ENCODE peak calls at places on chromosomes 11 and 22, in nine cellular contexts. F, G, A, Y, U, P, K, H and Q are unnamed samples. For H3K27me3, the result is how much of the 10 kb centered on the place peaks cover.

GRCh38 chr11:119671561-119672015 is 57.4 kb downstream of the NECTIN1 start:
- DNase-seq in P (peak), Y (no peak), U (no peak), K (no peak), F (no peak), H (peak), G (peak), A (no peak), Q (no peak)

GRCh38 chr11:67648796-67649613 is 1.5 kb downstream of the ACY3 start:
- DNase-seq in U (peak), F (no peak), H (no peak), A (no peak), K (no peak), P (no peak), G (no peak), Y (peak), Q (no peak)

GRCh38 chr11:67276821-67277230 is 10.6 kb downstream of the GRK2 start:
- DNase-seq in P (peak), A (peak), F (peak), K (no peak), Y (peak), G (peak), U (peak), H (no peak), Q (no peak)

GRCh38 chr11:1041936-1042608 is 5.6 kb upstream of the MUC6 start:
- DNase-seq in K (no peak), G (peak), U (no peak), P (no peak), H (no peak), F (no peak), Y (peak), A (no peak), Q (no peak)

GRCh38 chr22:35684270-35684700 is 33.4 kb upstream of the APOL5 start:
- DNase-seq in K (no peak), U (no peak), G (no peak), H (peak), F (no peak), Y (no peak), P (peak), A (no peak), Q (peak)

GRCh38 chr22:29650370-29650769 is 46.9 kb downstream of the NF2 start:
- DNase-seq in F (no peak), K (no peak), H (no peak), Y (no peak), U (no peak), P (no peak), G (no peak), A (no peak), Q (no peak)

GRCh38 chr11:72766152-72766902 is 14.1 kb upstream of the ARAP1 start:
- DNase-seq in A (no peak), G (no peak), F (no peak), P (no peak), H (no peak), K (no peak), Y (no peak), U (no peak), Q (no peak)

GRCh38 chr11:62752994-62753735 is 795 bp downstream of the ZBTB3 start:
- DNase-seq in H (no peak), G (peak), P (no peak), Y (no peak), A (no peak), F (no peak), U (peak), K (no peak), Q (no peak)

GRCh38 chr11:12091957-12092558 is 18.3 kb upstream of the MICAL2 start:
- DNase-seq in Y (no peak), F (no peak), A (no peak), H (no peak), P (no peak), U (no peak), G (no peak), K (no peak), Q (no peak)

GRCh38 chr22:28736296-28737155 is 5.1 kb downstream of the CHEK2 start:
- DNase-seq in P (no peak), H (no peak), K (no peak), F (no peak), A (no peak), G (no peak), U (no peak), Y (no peak), Q (no peak)

GRCh38 chr11:36088234-36088975 is 144.5 kb downstream of the LDLRAD3 start:
- DNase-seq in U (no peak), F (no peak), P (peak), A (no peak), H (no peak), Y (no peak), K (no peak), G (no peak), Q (peak)

GRCh38 chr11:118415051-118415738 is 13.8 kb downstream of the ATP5MG start:
- DNase-seq in P (no peak), G (no peak), Y (no peak), H (no peak), A (no peak), F (no peak), U (no peak), K (no peak), Q (no peak)

GRCh38 chr11:119791701-119792151 is 62.7 kb upstream of the NECTIN1 start:
- DNase-seq in P (no peak), F (no peak), G (no peak), K (no peak), A (peak), H (peak), Y (peak), U (peak), Q (peak)

GRCh38 chr11:118623291-118623655 is 15.9 kb downstream of the PHLDB1 start:
- DNase-seq in G (peak), Y (no peak), A (peak), H (no peak), K (peak), U (no peak), F (no peak), P (no peak), Q (peak)

GRCh38 chr22:23774114-23774921 is 1.7 kb downstream of the MMP11 start:
- DNase-seq in U (no peak), Y (no peak), F (no peak), H (no peak), P (no peak), G (no peak), A (no peak), K (no peak), Q (no peak)

GRCh38 chr22:29316429-29316828 is 932 bp upstream of the RASL10A start:
- DNase-seq in Y (no peak), P (no peak), F (no peak), U (no peak), H (no peak), A (no peak), G (no peak), K (no peak), Q (no peak)

GRCh38 chr22:20437253-20438065 is at the start of gene SCARF2:
- DNase-seq in Y (peak), G (peak), A (peak), K (no peak), F (no peak), U (peak), P (peak), H (no peak), Q (peak)

DNA sequence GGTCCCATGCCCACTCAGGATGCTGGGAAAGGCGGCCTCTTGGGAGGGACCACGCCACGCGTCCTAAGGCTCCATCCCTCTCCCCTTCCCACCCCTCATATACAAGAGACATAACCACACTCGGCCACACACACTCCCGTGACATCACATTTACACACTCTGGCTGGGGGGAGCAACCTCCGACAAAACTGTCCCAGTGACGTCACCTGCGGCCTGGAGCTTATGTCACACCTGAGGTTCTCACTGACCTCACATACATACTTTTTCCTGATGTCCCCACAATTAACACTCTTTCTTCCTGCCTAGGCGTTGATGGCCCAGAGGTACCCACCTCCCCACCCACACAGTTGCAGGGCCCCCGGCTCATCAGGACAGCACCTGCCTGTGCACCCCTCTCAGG is 1.9 kb downstream of the ELFN2 start:
- DNase-seq in H (no peak), K (no peak), G (no peak), P (no peak), A (no peak), Y (no peak), U (no peak), F (no peak), Q (no peak)
- H3K27me3 ChIP-seq in H (under half), K (under half), G (under half), P (under half), A (half or more), Y (under half), U (half or more), F (under half), Q (half or more)

GRCh38 chr11:90133560-90134145 is 810 bp upstream of the NAALAD2 start:
- DNase-seq in P (no peak), G (no peak), K (no peak), Y (no peak), F (no peak), A (no peak), H (no peak), U (no peak), Q (no peak)
- H3K4me3 ChIP-seq in P (peak), G (peak), K (peak), Y (no peak), F (no peak), A (no peak), H (peak), U (peak), Q (peak)

GRCh38 chr11:114232400-114233070 is 63.7 kb upstream of the NNMT start:
- DNase-seq in A (no peak), F (no peak), P (no peak), H (no peak), U (no peak), Y (no peak), G (no peak), K (no peak), Q (no peak)
- H3K27me3 ChIP-seq in A (under half), F (under half), P (under half), H (under half), U (under half), Y (under half), G (under half), K (under half), Q (under half)

GRCh38 chr11:108985611-108986279 is 320.9 kb downstream of the DDX10 start:
- DNase-seq in K (no peak), U (no peak), F (no peak), G (no peak), Y (no peak), P (peak), H (peak), A (peak), Q (peak)
- H3K4me3 ChIP-seq in K (no peak), U (no peak), F (no peak), G (no peak), Y (no peak), P (no peak), H (no peak), A (no peak), Q (no peak)

DNA sequence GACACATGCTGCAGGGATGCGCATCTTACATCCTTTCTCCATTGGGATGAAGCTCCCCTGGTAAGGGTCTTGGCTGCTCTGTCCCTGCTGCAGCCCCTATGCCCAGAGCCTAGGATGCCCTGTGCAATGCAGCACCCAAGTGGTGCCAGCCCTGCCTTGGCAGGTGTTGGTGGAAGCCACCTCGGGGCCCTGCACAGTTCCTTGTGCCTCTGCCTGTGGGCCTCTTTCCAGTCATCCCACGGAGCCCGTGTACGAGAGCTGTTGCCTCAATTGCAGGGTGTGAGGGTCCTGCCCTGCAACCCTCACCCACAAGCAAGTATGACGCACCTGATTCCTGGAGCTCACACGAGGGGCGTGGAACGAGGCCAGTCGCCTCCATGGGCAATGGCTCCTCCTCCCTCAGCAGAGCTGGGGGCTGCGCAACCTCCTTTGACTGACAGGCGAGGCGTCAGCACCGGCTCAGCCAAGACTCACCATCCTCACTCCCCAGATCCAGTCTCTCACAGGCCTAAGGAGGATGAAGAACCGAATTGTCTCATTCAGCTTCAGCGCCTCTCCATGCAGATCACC is 719.6 kb downstream of the BRD1 start:
- DNase-seq in G (no peak), A (no peak), F (no peak), K (no peak), P (no peak), U (no peak), Y (no peak), H (no peak), Q (no peak)
- H3K27me3 ChIP-seq in G (under half), A (under half), F (under half), K (under half), P (under half), U (half or more), Y (under half), H (under half), Q (half or more)

GRCh38 chr11:69817265-69818236 is 1.7 kb downstream of the FGF3 start:
- DNase-seq in K (no peak), A (peak), P (no peak), F (no peak), Y (no peak), G (no peak), H (no peak), U (no peak), Q (peak)
- H3K4me3 ChIP-seq in K (no peak), A (peak), P (no peak), F (no peak), Y (no peak), G (no peak), H (no peak), U (no peak), Q (no peak)

DNA sequence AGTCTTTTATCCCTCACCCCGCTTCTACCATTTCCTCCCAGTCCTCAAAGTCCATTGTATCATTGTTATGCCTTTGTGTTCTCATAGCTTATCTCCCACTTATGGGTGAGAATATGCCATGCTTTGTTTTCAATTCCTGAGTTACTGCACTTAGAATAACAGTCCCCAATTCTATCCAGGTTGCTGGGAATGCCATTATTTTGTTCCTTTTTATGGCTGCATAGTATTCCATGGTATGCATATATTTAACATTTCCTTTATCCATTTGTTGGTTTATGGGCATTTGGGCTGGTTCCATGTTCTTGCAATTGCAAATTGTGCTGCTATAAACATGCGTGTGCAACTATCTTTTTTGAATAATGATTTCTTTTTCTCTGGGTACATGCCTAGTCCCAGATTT is 114.9 kb downstream of the VPREB1 start:
- DNase-seq in Y (no peak), G (no peak), H (no peak), P (no peak), K (no peak), A (no peak), F (no peak), U (no peak), Q (no peak)
- H3K27me3 ChIP-seq in Y (under half), G (under half), H (under half), P (under half), K (under half), A (under half), F (under half), U (half or more), Q (half or more)

GRCh38 chr11:134332782-134333181 is 994 bp downstream of the GLB1L2 start:
- DNase-seq in A (no peak), F (no peak), G (no peak), H (no peak), K (no peak), P (no peak), Y (no peak), U (no peak), Q (no peak)
- H3K4me3 ChIP-seq in A (no peak), F (no peak), G (peak), H (no peak), K (no peak), P (no peak), Y (peak), U (peak), Q (no peak)